ENCODE peak calls at places on chromosomes 13 and 19, in five cellular contexts. Z, Q, K, V and Y are unnamed samples.

GRCh38 chr19:32537626-32538025 is 43.4 kb upstream of the PDCD5 start:
- DNase-seq in Z (no peak), Q (no peak), K (no peak), V (no peak), Y (no peak)

GRCh38 chr13:108897955-108898354 is 268.5 kb downstream of the MYO16 start:
- DNase-seq in Z (no peak), Q (peak; percentile 63), K (no peak), V (no peak), Y (no peak)

GRCh38 chr13:73335226-73335625 is 276.4 kb downstream of the KLF5 start:
- DNase-seq in Z (no peak), Q (peak; percentile 87), K (no peak), V (no peak), Y (peak; percentile 83)

GRCh38 chr19:17755977-17756670 is 4.8 kb downstream of the FCHO1 start:
- DNase-seq in Z (peak; percentile 73), Q (peak; percentile 32), K (no peak), V (peak; percentile 62), Y (peak; percentile 41)

GRCh38 chr13:31913459-31913858 is 118.1 kb upstream of the FRY start:
- DNase-seq in Z (no peak), Q (peak; percentile 22), K (no peak), V (no peak), Y (peak; percentile 35)

GRCh38 chr13:46586766-46587509 is 34.0 kb downstream of the LRCH1 start:
- DNase-seq in Z (no peak), Q (peak; percentile 55), K (no peak), V (no peak), Y (peak; percentile 65)

GRCh38 chr13:38783992-38784875 is 97.4 kb downstream of the FREM2 start:
- DNase-seq in Z (no peak), Q (no peak), K (no peak), V (peak; percentile 31), Y (no peak)

GRCh38 chr19:19280561-19280960 is 7.5 kb upstream of the TM6SF2 start:
- DNase-seq in Z (no peak), Q (peak; percentile 34), K (no peak), V (no peak), Y (no peak)

GRCh38 chr19:17933414-17934129 is 757 bp downstream of the CCDC124 start:
- DNase-seq in Z (no peak), Q (peak; percentile 63), K (no peak), V (no peak), Y (peak; percentile 27)

GRCh38 chr13:84360843-84361242 is 478.6 kb upstream of the SLITRK1 start:
- DNase-seq in Z (no peak), Q (no peak), K (no peak), V (no peak), Y (no peak)

GRCh38 chr19:11164879-11165406 is 9.4 kb upstream of the SPC24 start:
- DNase-seq in Z (no peak), Q (peak; percentile 92), K (no peak), V (peak; percentile 70), Y (peak; percentile 86)

GRCh38 chr13:32911506-32911905 is 104.7 kb upstream of the KL start:
- DNase-seq in Z (no peak), Q (peak; percentile 63), K (no peak), V (no peak), Y (peak; percentile 64)

GRCh38 chr19:14139944-14140343 is 3.6 kb upstream of the ASF1B start:
- DNase-seq in Z (no peak), Q (no peak), K (no peak), V (no peak), Y (peak; percentile 81)

GRCh38 chr19:2625434-2625833 is 77.1 kb downstream of the GNG7 start:
- DNase-seq in Z (no peak), Q (no peak), K (no peak), V (peak; percentile 75), Y (no peak)

GRCh38 chr19:2627855-2628254 is 74.6 kb downstream of the GNG7 start:
- DNase-seq in Z (no peak), Q (peak; percentile 76), K (no peak), V (no peak), Y (no peak)

GRCh38 chr19:2623743-2624142 is 78.8 kb downstream of the GNG7 start:
- DNase-seq in Z (no peak), Q (no peak), K (no peak), V (no peak), Y (no peak)

GRCh38 chr19:2627319-2627829 is 75.1 kb downstream of the GNG7 start:
- DNase-seq in Z (peak; percentile 93), Q (peak; percentile 99), K (peak; percentile 93), V (peak; percentile 69), Y (peak; percentile 95)

GRCh38 chr19:2624537-2625091 is 77.9 kb downstream of the GNG7 start:
- DNase-seq in Z (no peak), Q (no peak), K (no peak), V (no peak), Y (no peak)
- TF ChIP-seq CTCF in Z (no peak), Q (no peak), K (no peak), V (no peak), Y (no peak)

GRCh38 chr13:64925284-64925683 is 2304.9 kb downstream of the PCDH9 start:
- DNase-seq in Z (peak; percentile 40), Q (no peak), K (no peak), V (no peak), Y (no peak)

GRCh38 chr13:64924401-64924800 is 2305.7 kb downstream of the PCDH9 start:
- DNase-seq in Z (no peak), Q (no peak), K (no peak), V (no peak), Y (no peak)

GRCh38 chr13:64925727-64926126 is 2304.4 kb downstream of the PCDH9 start:
- DNase-seq in Z (peak; percentile 58), Q (no peak), K (no peak), V (no peak), Y (no peak)

GRCh38 chr13:64930636-64931035 is 2299.5 kb downstream of the PCDH9 start:
- DNase-seq in Z (no peak), Q (no peak), K (no peak), V (no peak), Y (no peak)

GRCh38 chr13:64928704-64929499 is 2301.2 kb downstream of the PCDH9 start:
- DNase-seq in Z (no peak), Q (peak; percentile 45), K (no peak), V (no peak), Y (peak; percentile 4)
- H3K4me3 ChIP-seq in Z (no peak overlapping the region), Q (no peak overlapping the region), K (no peak overlapping the region), V (no peak overlapping the region), Y (no peak overlapping the region)

GRCh38 chr19:8585894-8586750 is 8.9 kb upstream of the MYO1F start:
- DNase-seq in Z (peak; percentile 84), Q (no peak), K (no peak), V (peak; percentile 66), Y (no peak)
- TF ChIP-seq CTCF in Z (peak; percentile 15), Q (peak; percentile 37), K (peak; percentile 40), V (peak; percentile 64), Y (peak; percentile 44)

GRCh38 chr19:610801-611505 is 21.3 kb downstream of the HCN2 start:
- DNase-seq in Z (peak; percentile 57), Q (peak; percentile 72), K (no peak), V (peak; percentile 54), Y (peak; percentile 82)
- H3K4me3 ChIP-seq in Z (no peak overlapping the region), Q (no peak overlapping the region), K (peak overlapping the region; percentile 32), V (no peak overlapping the region), Y (no peak overlapping the region)

GRCh38 chr13:110306340-110306959 is 507 bp downstream of the COL4A1 start:
- DNase-seq in Z (peak; percentile 68), Q (peak; percentile 51), K (no peak), V (no peak), Y (peak; percentile 68)
- TF ChIP-seq CTCF in Z (no peak), Q (no peak), K (no peak), V (no peak), Y (no peak)